ENCODE peak calls at places on chromosomes 2 and 18, in ten cellular contexts. T is neural progenitor cell, E is tibial artery, A is neuronal stem cell, P is tibial nerve, H is OCI-LY7, M is iPS DF 6.9, U is left lung, Z is mesendoderm, N is brain microvascular endothelial cell. D is an unnamed sample.
A peak's percentile ranks its signal among the peaks of the same experiment; 100 is the strongest.

GRCh38 chr18:68428026-68428425 is 286.9 kb downstream of the TMX3 start:
- DNase-seq in T (no peak), N (peak; percentile 75), U (no peak), P (no peak), A (no peak), E (no peak), M (no peak), Z (peak; percentile 34), H (no peak), D (no peak)

GRCh38 chr2:88845772-88846661 is 154.5 kb downstream of the RPIA start:
- DNase-seq in E (no peak), M (no peak), N (no peak), U (no peak), A (no peak), P (no peak), T (no peak), H (peak; percentile 99), Z (no peak), D (no peak)

GRCh38 chr18:74944676-74945075 is 264.3 kb downstream of the PTGR3 start:
- DNase-seq in Z (no peak), N (no peak), A (no peak), E (no peak), M (no peak), P (no peak), U (no peak), H (no peak), T (no peak), D (no peak)

GRCh38 chr2:106161938-106162814 is 31.9 kb downstream of the UXS1 start:
- DNase-seq in P (no peak), A (no peak), T (no peak), N (no peak), U (peak; percentile 75), E (no peak), H (no peak), Z (peak; percentile 51), M (no peak), D (no peak)

GRCh38 chr2:101762451-101763171 is 65.1 kb downstream of the MAP4K4 start:
- DNase-seq in P (no peak), N (no peak), T (no peak), U (no peak), A (no peak), H (no peak), Z (peak; percentile 77), E (no peak), M (no peak), D (no peak)

GRCh38 chr18:58727776-58728500 is 56.7 kb downstream of the MALT1 start:
- DNase-seq in P (no peak), H (no peak), E (no peak), M (no peak), N (peak; percentile 5), T (no peak), Z (no peak), A (no peak), U (no peak), D (no peak)

GRCh38 chr2:101145406-101145805 is 5.8 kb downstream of the TBC1D8 start:
- DNase-seq in Z (peak; percentile 81), T (no peak), M (no peak), N (no peak), H (no peak), E (no peak), U (no peak), A (no peak), P (no peak), D (no peak)

GRCh38 chr2:62458206-62459035 is 47.6 kb downstream of the TMEM17 start:
- DNase-seq in P (peak; percentile 30), A (no peak), H (no peak), E (no peak), T (no peak), M (no peak), U (no peak), Z (no peak), N (no peak), D (no peak)

GRCh38 chr18:75210274-75211001 is at the start of gene TSHZ1:
- DNase-seq in M (no peak), P (no peak), A (peak; percentile 53), Z (peak; percentile 74), H (peak; percentile 76), U (peak; percentile 47), N (peak; percentile 81), E (peak; percentile 66), T (peak; percentile 70), D (no peak)

GRCh38 chr18:1147616-1148184 is 243.0 kb downstream of the ADCYAP1 start:
- DNase-seq in H (no peak), U (no peak), A (no peak), Z (peak; percentile 14), P (no peak), T (peak; percentile 40), M (no peak), E (no peak), N (no peak), D (no peak)

GRCh38 chr18:48833701-48834394 is 116.9 kb downstream of the SMAD7 start:
- DNase-seq in M (no peak), H (peak; percentile 81), E (peak; percentile 23), P (no peak), A (no peak), N (no peak), T (no peak), U (no peak), Z (no peak), D (no peak)

GRCh38 chr2:118834901-118835738 is 12.3 kb downstream of the EN1 start:
- DNase-seq in T (peak; percentile 70), A (peak; percentile 37), H (no peak), U (no peak), E (no peak), M (no peak), P (no peak), Z (peak; percentile 53), N (no peak), D (no peak)

GRCh38 chr2:237097326-237097910 is 11.7 kb downstream of the COPS8 start:
- DNase-seq in Z (no peak), E (no peak), P (no peak), N (no peak), A (no peak), M (no peak), H (no peak), T (no peak), U (no peak), D (no peak)

GRCh38 chr18:59742325-59743111 is 45.3 kb upstream of the CCBE1 start:
- DNase-seq in E (no peak), M (no peak), A (no peak), H (no peak), U (peak; percentile 73), T (no peak), P (no peak), Z (no peak), N (peak; percentile 23), D (peak; percentile 31)

GRCh38 chr2:158841839-158842238 is 46.7 kb downstream of the DAPL1 start:
- DNase-seq in E (no peak), H (no peak), Z (no peak), N (no peak), P (no peak), U (no peak), T (no peak), A (no peak), M (no peak), D (no peak)

GRCh38 chr2:174329157-174329715 is 5.5 kb upstream of the SP9 start:
- DNase-seq in U (no peak), T (no peak), N (no peak), E (no peak), Z (no peak), P (no peak), M (no peak), A (no peak), H (no peak), D (no peak)

GRCh38 chr2:71700880-71701397 is 247.6 kb downstream of the DYSF start:
- DNase-seq in P (peak; percentile 52), H (no peak), N (no peak), A (peak; percentile 18), Z (no peak), M (no peak), U (peak; percentile 30), T (peak; percentile 61), E (peak; percentile 78), D (peak; percentile 85)

GRCh38 chr18:33596178-33596854 is 18.3 kb downstream of the ASXL3 start:
- DNase-seq in H (no peak), N (no peak), T (no peak), U (no peak), M (no peak), P (no peak), Z (no peak), A (no peak), E (no peak), D (no peak)

GRCh38 chr2:240569523-240569997 is 1.3 kb downstream of the RNPEPL1 start:
- DNase-seq in A (no peak), H (peak; percentile 42), P (no peak), U (no peak), N (no peak), Z (no peak), T (no peak), M (no peak), E (peak; percentile 18), D (no peak)
- H3K27ac ChIP-seq in A (no peak overlapping the region), H (peak overlapping the region; percentile 57), P (peak overlapping the region; percentile 80), U (no peak overlapping the region), N (no peak overlapping the region), Z (no peak overlapping the region), T (no peak overlapping the region), M (no peak overlapping the region), E (peak overlapping the region; percentile 85), D (peak overlapping the region; percentile 83)

GRCh38 chr2:190791983-190792575 is 88.5 kb upstream of the GLS start:
- DNase-seq in U (no peak), T (no peak), M (no peak), E (no peak), Z (peak; percentile 30), A (no peak), H (no peak), N (no peak), P (no peak), D (no peak)
- H3K27ac ChIP-seq in U (peak overlapping the region; percentile 45), T (no peak overlapping the region), M (no peak overlapping the region), E (no peak overlapping the region), Z (no peak overlapping the region), A (no peak overlapping the region), H (no peak overlapping the region), N (peak overlapping the region; percentile 3), P (peak overlapping the region; percentile 39), D (no peak overlapping the region)

GRCh38 chr2:66443183-66443976 is 8.5 kb downstream of the MEIS1 start:
- DNase-seq in H (no peak), A (no peak), E (no peak), P (no peak), U (no peak), M (no peak), T (peak; percentile 29), N (no peak), Z (no peak), D (peak; percentile 16)
- H3K27ac ChIP-seq in H (no peak overlapping the region), A (no peak overlapping the region), E (peak overlapping the region; percentile 21), P (no peak overlapping the region), U (peak overlapping the region; percentile 95), M (no peak overlapping the region), T (no peak overlapping the region), N (no peak overlapping the region), Z (no peak overlapping the region), D (peak overlapping the region; percentile 82)

DNA sequence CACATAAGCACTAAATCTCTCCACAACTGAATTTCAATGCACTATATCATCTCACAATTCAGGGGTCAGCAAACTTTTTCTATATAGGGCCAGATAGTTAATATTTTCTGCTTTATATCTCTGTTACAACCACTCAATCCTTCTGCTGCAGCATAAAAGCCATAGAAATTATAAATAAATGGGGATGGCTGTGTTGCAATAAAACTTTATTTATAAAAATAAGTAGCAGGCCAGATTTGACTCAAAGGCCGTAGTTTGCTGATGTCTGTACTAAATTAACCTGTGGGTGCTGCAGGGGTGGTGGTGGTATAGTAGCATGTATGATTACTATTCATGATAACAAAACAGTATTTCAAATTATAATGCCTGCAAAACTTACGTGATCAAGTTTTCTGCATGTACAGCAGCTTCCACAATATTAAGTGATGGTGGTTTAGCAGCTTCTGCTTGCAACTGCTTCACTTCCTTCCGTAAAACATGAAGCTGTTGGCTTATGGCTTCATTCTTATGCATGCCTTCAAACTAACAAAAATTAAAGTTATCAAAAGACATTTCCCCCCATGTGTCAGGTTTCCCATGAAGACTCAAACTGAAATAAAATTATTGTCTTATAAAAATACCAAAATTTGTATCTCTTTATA is 64.1 kb downstream of the SIGLEC15 start:
- DNase-seq in T (no peak), Z (no peak), U (no peak), N (no peak), H (no peak), M (no peak), E (no peak), P (no peak), A (no peak), D (no peak)
- H3K27ac ChIP-seq in T (no peak overlapping the region), Z (no peak overlapping the region), U (no peak overlapping the region), N (no peak overlapping the region), H (no peak overlapping the region), M (no peak overlapping the region), E (no peak overlapping the region), P (no peak overlapping the region), A (no peak overlapping the region), D (no peak overlapping the region)

D was measured in heart right ventricle.